ENCODE peak calls at places on chromosomes 12 and 14, in seven cellular contexts. One of them, this sample, is unnamed.

GRCh38 chr12:14833952-14834351 is 9.4 kb downstream of the ART4 start:
- DNase-seq in NCI-H2029 treated with DMSO at 0.1 percent for 48 hours: no peak
- DNase-seq in CD4-positive, alpha-beta T cell: no peak
- DNase-seq in epithelial cell of esophagus: no peak
- DNase-seq in fibroblast of the conjunctiva: no peak
- DNase-seq in H54: no peak
- DNase-seq in stimulated activated CD4-positive, alpha-beta T cell treated with anti-CD3 and anti-CD28 coated beads, Interleukin-15, amount 100 ng/mL, for 24 hours: no peak
- DNase-seq in this sample: no peak

GRCh38 chr12:94100254-94100653 is 48.1 kb upstream of the PLXNC1 start:
- DNase-seq in NCI-H2029 treated with DMSO at 0.1 percent for 48 hours: no peak
- DNase-seq in CD4-positive, alpha-beta T cell: no peak
- DNase-seq in epithelial cell of esophagus: peak; percentile 93
- DNase-seq in fibroblast of the conjunctiva: peak; percentile 31
- DNase-seq in H54: no peak
- DNase-seq in stimulated activated CD4-positive, alpha-beta T cell treated with anti-CD3 and anti-CD28 coated beads, Interleukin-15, amount 100 ng/mL, for 24 hours: peak; percentile 21
- DNase-seq in this sample: no peak

GRCh38 chr14:59359451-59360124 is 105.6 kb downstream of the GPR135 start:
- DNase-seq in NCI-H2029 treated with DMSO at 0.1 percent for 48 hours: peak; percentile 28
- DNase-seq in CD4-positive, alpha-beta T cell: no peak
- DNase-seq in epithelial cell of esophagus: no peak
- DNase-seq in fibroblast of the conjunctiva: no peak
- DNase-seq in H54: no peak
- DNase-seq in stimulated activated CD4-positive, alpha-beta T cell treated with anti-CD3 and anti-CD28 coated beads, Interleukin-15, amount 100 ng/mL, for 24 hours: no peak
- DNase-seq in this sample: no peak

GRCh38 chr14:72610831-72611200 is 283.1 kb downstream of the DPF3 start:
- DNase-seq in NCI-H2029 treated with DMSO at 0.1 percent for 48 hours: no peak
- DNase-seq in CD4-positive, alpha-beta T cell: no peak
- DNase-seq in epithelial cell of esophagus: no peak
- DNase-seq in fibroblast of the conjunctiva: no peak
- DNase-seq in H54: no peak
- DNase-seq in stimulated activated CD4-positive, alpha-beta T cell treated with anti-CD3 and anti-CD28 coated beads, Interleukin-15, amount 100 ng/mL, for 24 hours: no peak
- DNase-seq in this sample: peak; percentile 2

GRCh38 chr14:102825307-102826095 is 48.3 kb downstream of the TRAF3 start:
- DNase-seq in NCI-H2029 treated with DMSO at 0.1 percent for 48 hours: no peak
- DNase-seq in CD4-positive, alpha-beta T cell: no peak
- DNase-seq in epithelial cell of esophagus: no peak
- DNase-seq in fibroblast of the conjunctiva: no peak
- DNase-seq in H54: no peak
- DNase-seq in stimulated activated CD4-positive, alpha-beta T cell treated with anti-CD3 and anti-CD28 coated beads, Interleukin-15, amount 100 ng/mL, for 24 hours: no peak
- DNase-seq in this sample: no peak

GRCh38 chr14:96586921-96587822 is 85.0 kb downstream of the PAPOLA start:
- DNase-seq in NCI-H2029 treated with DMSO at 0.1 percent for 48 hours: no peak
- DNase-seq in CD4-positive, alpha-beta T cell: no peak
- DNase-seq in epithelial cell of esophagus: no peak
- DNase-seq in fibroblast of the conjunctiva: no peak
- DNase-seq in H54: no peak
- DNase-seq in stimulated activated CD4-positive, alpha-beta T cell treated with anti-CD3 and anti-CD28 coated beads, Interleukin-15, amount 100 ng/mL, for 24 hours: no peak
- DNase-seq in this sample: no peak

GRCh38 chr14:24273422-24273998 is 2.1 kb upstream of the RABGGTA start:
- DNase-seq in NCI-H2029 treated with DMSO at 0.1 percent for 48 hours: no peak
- DNase-seq in CD4-positive, alpha-beta T cell: no peak
- DNase-seq in epithelial cell of esophagus: peak; percentile 75
- DNase-seq in fibroblast of the conjunctiva: no peak
- DNase-seq in H54: no peak
- DNase-seq in stimulated activated CD4-positive, alpha-beta T cell treated with anti-CD3 and anti-CD28 coated beads, Interleukin-15, amount 100 ng/mL, for 24 hours: no peak
- DNase-seq in this sample: no peak

GRCh38 chr12:12641650-12642049 is 30.0 kb downstream of the CREBL2 start:
- DNase-seq in NCI-H2029 treated with DMSO at 0.1 percent for 48 hours: no peak
- DNase-seq in CD4-positive, alpha-beta T cell: no peak
- DNase-seq in epithelial cell of esophagus: no peak
- DNase-seq in fibroblast of the conjunctiva: no peak
- DNase-seq in H54: no peak
- DNase-seq in stimulated activated CD4-positive, alpha-beta T cell treated with anti-CD3 and anti-CD28 coated beads, Interleukin-15, amount 100 ng/mL, for 24 hours: no peak
- DNase-seq in this sample: no peak

GRCh38 chr12:128754275-128754674 is 69.5 kb downstream of the SLC15A4 start:
- DNase-seq in NCI-H2029 treated with DMSO at 0.1 percent for 48 hours: no peak
- DNase-seq in CD4-positive, alpha-beta T cell: no peak
- DNase-seq in epithelial cell of esophagus: peak; percentile 26
- DNase-seq in fibroblast of the conjunctiva: no peak
- DNase-seq in H54: no peak
- DNase-seq in stimulated activated CD4-positive, alpha-beta T cell treated with anti-CD3 and anti-CD28 coated beads, Interleukin-15, amount 100 ng/mL, for 24 hours: no peak
- DNase-seq in this sample: no peak

GRCh38 chr14:103393687-103394626 is 8.7 kb downstream of the MARK3 start:
- DNase-seq in NCI-H2029 treated with DMSO at 0.1 percent for 48 hours: no peak
- DNase-seq in CD4-positive, alpha-beta T cell: no peak
- DNase-seq in epithelial cell of esophagus: peak; percentile 41
- DNase-seq in fibroblast of the conjunctiva: no peak
- DNase-seq in H54: no peak
- DNase-seq in stimulated activated CD4-positive, alpha-beta T cell treated with anti-CD3 and anti-CD28 coated beads, Interleukin-15, amount 100 ng/mL, for 24 hours: no peak
- DNase-seq in this sample: no peak

GRCh38 chr12:56628671-56629458 is 1.3 kb downstream of the BAZ2A start:
- DNase-seq in NCI-H2029 treated with DMSO at 0.1 percent for 48 hours: no peak
- DNase-seq in CD4-positive, alpha-beta T cell: peak; percentile 60
- DNase-seq in epithelial cell of esophagus: peak; percentile 39
- DNase-seq in fibroblast of the conjunctiva: no peak
- DNase-seq in H54: no peak
- DNase-seq in stimulated activated CD4-positive, alpha-beta T cell treated with anti-CD3 and anti-CD28 coated beads, Interleukin-15, amount 100 ng/mL, for 24 hours: peak; percentile 78
- DNase-seq in this sample: no peak

GRCh38 chr12:113485330-113485729 is 13.7 kb upstream of the LHX5 start:
- DNase-seq in NCI-H2029 treated with DMSO at 0.1 percent for 48 hours: no peak
- DNase-seq in CD4-positive, alpha-beta T cell: no peak
- DNase-seq in epithelial cell of esophagus: no peak
- DNase-seq in fibroblast of the conjunctiva: no peak
- DNase-seq in H54: no peak
- DNase-seq in stimulated activated CD4-positive, alpha-beta T cell treated with anti-CD3 and anti-CD28 coated beads, Interleukin-15, amount 100 ng/mL, for 24 hours: no peak
- DNase-seq in this sample: no peak

GRCh38 chr12:6271281-6271680 is 39.2 kb upstream of the PLEKHG6 start:
- DNase-seq in NCI-H2029 treated with DMSO at 0.1 percent for 48 hours: no peak
- DNase-seq in CD4-positive, alpha-beta T cell: no peak
- DNase-seq in epithelial cell of esophagus: no peak
- DNase-seq in fibroblast of the conjunctiva: no peak
- DNase-seq in H54: no peak
- DNase-seq in stimulated activated CD4-positive, alpha-beta T cell treated with anti-CD3 and anti-CD28 coated beads, Interleukin-15, amount 100 ng/mL, for 24 hours: no peak
- DNase-seq in this sample: no peak

GRCh38 chr14:31221266-31221665 is 13.7 kb upstream of the HECTD1 start:
- DNase-seq in NCI-H2029 treated with DMSO at 0.1 percent for 48 hours: no peak
- DNase-seq in CD4-positive, alpha-beta T cell: no peak
- DNase-seq in epithelial cell of esophagus: no peak
- DNase-seq in fibroblast of the conjunctiva: no peak
- DNase-seq in H54: no peak
- DNase-seq in stimulated activated CD4-positive, alpha-beta T cell treated with anti-CD3 and anti-CD28 coated beads, Interleukin-15, amount 100 ng/mL, for 24 hours: no peak
- DNase-seq in this sample: no peak

GRCh38 chr14:104715416-104715815 is 8.6 kb upstream of the ADSS1 start:
- DNase-seq in NCI-H2029 treated with DMSO at 0.1 percent for 48 hours: no peak
- DNase-seq in CD4-positive, alpha-beta T cell: no peak
- DNase-seq in epithelial cell of esophagus: no peak
- DNase-seq in fibroblast of the conjunctiva: no peak
- DNase-seq in H54: no peak
- DNase-seq in stimulated activated CD4-positive, alpha-beta T cell treated with anti-CD3 and anti-CD28 coated beads, Interleukin-15, amount 100 ng/mL, for 24 hours: no peak
- DNase-seq in this sample: no peak

GRCh38 chr12:39505025-39505424 is 62.1 kb upstream of the KIF21A start:
- DNase-seq in NCI-H2029 treated with DMSO at 0.1 percent for 48 hours: no peak
- DNase-seq in CD4-positive, alpha-beta T cell: no peak
- DNase-seq in epithelial cell of esophagus: peak; percentile 35
- DNase-seq in fibroblast of the conjunctiva: no peak
- DNase-seq in H54: no peak
- DNase-seq in stimulated activated CD4-positive, alpha-beta T cell treated with anti-CD3 and anti-CD28 coated beads, Interleukin-15, amount 100 ng/mL, for 24 hours: no peak
- DNase-seq in this sample: no peak

GRCh38 chr14:103372552-103373304 is 12.5 kb upstream of the MARK3 start:
- DNase-seq in NCI-H2029 treated with DMSO at 0.1 percent for 48 hours: no peak
- DNase-seq in CD4-positive, alpha-beta T cell: no peak
- DNase-seq in epithelial cell of esophagus: peak; percentile 99
- DNase-seq in fibroblast of the conjunctiva: peak; percentile 60
- DNase-seq in H54: peak; percentile 90
- DNase-seq in stimulated activated CD4-positive, alpha-beta T cell treated with anti-CD3 and anti-CD28 coated beads, Interleukin-15, amount 100 ng/mL, for 24 hours: peak; percentile 34
- DNase-seq in this sample: no peak

GRCh38 chr14:64807588-64807987 is 72.1 kb downstream of the SPTB start:
- DNase-seq in NCI-H2029 treated with DMSO at 0.1 percent for 48 hours: no peak
- DNase-seq in CD4-positive, alpha-beta T cell: no peak
- DNase-seq in epithelial cell of esophagus: no peak
- DNase-seq in fibroblast of the conjunctiva: no peak
- DNase-seq in H54: no peak
- DNase-seq in stimulated activated CD4-positive, alpha-beta T cell treated with anti-CD3 and anti-CD28 coated beads, Interleukin-15, amount 100 ng/mL, for 24 hours: no peak
- DNase-seq in this sample: no peak

GRCh38 chr12:106021516-106021915 is 117.2 kb downstream of the NUAK1 start:
- DNase-seq in NCI-H2029 treated with DMSO at 0.1 percent for 48 hours: no peak
- DNase-seq in CD4-positive, alpha-beta T cell: no peak
- DNase-seq in epithelial cell of esophagus: no peak
- DNase-seq in fibroblast of the conjunctiva: no peak
- DNase-seq in H54: no peak
- DNase-seq in stimulated activated CD4-positive, alpha-beta T cell treated with anti-CD3 and anti-CD28 coated beads, Interleukin-15, amount 100 ng/mL, for 24 hours: no peak
- DNase-seq in this sample: no peak

GRCh38 chr12:2324375-2324774 is 271.6 kb downstream of the CACNA1C start:
- DNase-seq in NCI-H2029 treated with DMSO at 0.1 percent for 48 hours: peak; percentile 92
- DNase-seq in CD4-positive, alpha-beta T cell: no peak
- DNase-seq in epithelial cell of esophagus: no peak
- DNase-seq in fibroblast of the conjunctiva: no peak
- DNase-seq in H54: no peak
- DNase-seq in stimulated activated CD4-positive, alpha-beta T cell treated with anti-CD3 and anti-CD28 coated beads, Interleukin-15, amount 100 ng/mL, for 24 hours: no peak
- DNase-seq in this sample: no peak

GRCh38 chr12:111349748-111350520 is 19.0 kb downstream of the PHETA1 start:
- DNase-seq in NCI-H2029 treated with DMSO at 0.1 percent for 48 hours: no peak
- DNase-seq in CD4-positive, alpha-beta T cell: no peak
- DNase-seq in epithelial cell of esophagus: no peak
- DNase-seq in fibroblast of the conjunctiva: no peak
- DNase-seq in H54: no peak
- DNase-seq in stimulated activated CD4-positive, alpha-beta T cell treated with anti-CD3 and anti-CD28 coated beads, Interleukin-15, amount 100 ng/mL, for 24 hours: no peak
- DNase-seq in this sample: no peak

GRCh38 chr12:82937151-82937550 is 250.4 kb downstream of the TMTC2 start:
- DNase-seq in NCI-H2029 treated with DMSO at 0.1 percent for 48 hours: no peak
- DNase-seq in CD4-positive, alpha-beta T cell: no peak
- DNase-seq in epithelial cell of esophagus: no peak
- DNase-seq in fibroblast of the conjunctiva: no peak
- DNase-seq in H54: no peak
- DNase-seq in stimulated activated CD4-positive, alpha-beta T cell treated with anti-CD3 and anti-CD28 coated beads, Interleukin-15, amount 100 ng/mL, for 24 hours: no peak
- DNase-seq in this sample: no peak

GRCh38 chr12:43277630-43278267 is 274.3 kb downstream of the ADAMTS20 start:
- DNase-seq in NCI-H2029 treated with DMSO at 0.1 percent for 48 hours: no peak
- DNase-seq in CD4-positive, alpha-beta T cell: no peak
- DNase-seq in epithelial cell of esophagus: peak; percentile 90
- DNase-seq in fibroblast of the conjunctiva: no peak
- DNase-seq in H54: no peak
- DNase-seq in stimulated activated CD4-positive, alpha-beta T cell treated with anti-CD3 and anti-CD28 coated beads, Interleukin-15, amount 100 ng/mL, for 24 hours: no peak
- DNase-seq in this sample: no peak

GRCh38 chr12:68727776-68728175 is 18.2 kb upstream of the SLC35E3 start:
- DNase-seq in NCI-H2029 treated with DMSO at 0.1 percent for 48 hours: no peak
- DNase-seq in CD4-positive, alpha-beta T cell: no peak
- DNase-seq in epithelial cell of esophagus: no peak
- DNase-seq in fibroblast of the conjunctiva: no peak
- DNase-seq in H54: no peak
- DNase-seq in stimulated activated CD4-positive, alpha-beta T cell treated with anti-CD3 and anti-CD28 coated beads, Interleukin-15, amount 100 ng/mL, for 24 hours: no peak
- DNase-seq in this sample: no peak

GRCh38 chr12:67271976-67272375 is 2.8 kb downstream of the CAND1 start:
- DNase-seq in NCI-H2029 treated with DMSO at 0.1 percent for 48 hours: no peak
- DNase-seq in CD4-positive, alpha-beta T cell: no peak
- DNase-seq in epithelial cell of esophagus: no peak
- DNase-seq in fibroblast of the conjunctiva: peak; percentile 14
- DNase-seq in H54: no peak
- DNase-seq in stimulated activated CD4-positive, alpha-beta T cell treated with anti-CD3 and anti-CD28 coated beads, Interleukin-15, amount 100 ng/mL, for 24 hours: no peak
- DNase-seq in this sample: no peak

GRCh38 chr12:65741662-65742480 is 82.4 kb upstream of the HMGA2 start:
- DNase-seq in NCI-H2029 treated with DMSO at 0.1 percent for 48 hours: no peak
- DNase-seq in CD4-positive, alpha-beta T cell: no peak
- DNase-seq in epithelial cell of esophagus: peak; percentile 48
- DNase-seq in fibroblast of the conjunctiva: no peak
- DNase-seq in H54: peak; percentile 56
- DNase-seq in stimulated activated CD4-positive, alpha-beta T cell treated with anti-CD3 and anti-CD28 coated beads, Interleukin-15, amount 100 ng/mL, for 24 hours: peak; percentile 35
- DNase-seq in this sample: peak; percentile 61

GRCh38 chr14:59130472-59130871 is 58.0 kb upstream of the DAAM1 start:
- DNase-seq in NCI-H2029 treated with DMSO at 0.1 percent for 48 hours: no peak
- DNase-seq in CD4-positive, alpha-beta T cell: no peak
- DNase-seq in epithelial cell of esophagus: no peak
- DNase-seq in fibroblast of the conjunctiva: no peak
- DNase-seq in H54: no peak
- DNase-seq in stimulated activated CD4-positive, alpha-beta T cell treated with anti-CD3 and anti-CD28 coated beads, Interleukin-15, amount 100 ng/mL, for 24 hours: no peak
- DNase-seq in this sample: no peak

GRCh38 chr12:125454786-125455450 is 389.7 kb downstream of the AACS start:
- DNase-seq in NCI-H2029 treated with DMSO at 0.1 percent for 48 hours: no peak
- DNase-seq in CD4-positive, alpha-beta T cell: no peak
- DNase-seq in epithelial cell of esophagus: no peak
- DNase-seq in fibroblast of the conjunctiva: no peak
- DNase-seq in H54: no peak
- DNase-seq in stimulated activated CD4-positive, alpha-beta T cell treated with anti-CD3 and anti-CD28 coated beads, Interleukin-15, amount 100 ng/mL, for 24 hours: no peak
- DNase-seq in this sample: no peak

GRCh38 chr12:132133952-132134652 is 10.0 kb downstream of the DDX51 start:
- DNase-seq in NCI-H2029 treated with DMSO at 0.1 percent for 48 hours: peak; percentile 6
- DNase-seq in CD4-positive, alpha-beta T cell: no peak
- DNase-seq in epithelial cell of esophagus: no peak
- DNase-seq in fibroblast of the conjunctiva: no peak
- DNase-seq in H54: no peak
- DNase-seq in stimulated activated CD4-positive, alpha-beta T cell treated with anti-CD3 and anti-CD28 coated beads, Interleukin-15, amount 100 ng/mL, for 24 hours: no peak
- DNase-seq in this sample: no peak

GRCh38 chr14:54589076-54589475 is 22.1 kb downstream of the SAMD4A start:
- DNase-seq in NCI-H2029 treated with DMSO at 0.1 percent for 48 hours: no peak
- DNase-seq in CD4-positive, alpha-beta T cell: no peak
- DNase-seq in epithelial cell of esophagus: peak; percentile 49
- DNase-seq in fibroblast of the conjunctiva: no peak
- DNase-seq in H54: no peak
- DNase-seq in stimulated activated CD4-positive, alpha-beta T cell treated with anti-CD3 and anti-CD28 coated beads, Interleukin-15, amount 100 ng/mL, for 24 hours: no peak
- DNase-seq in this sample: no peak

GRCh38 chr12:110015132-110015531 is 15.9 kb downstream of the ANKRD13A start:
- DNase-seq in NCI-H2029 treated with DMSO at 0.1 percent for 48 hours: no peak
- DNase-seq in CD4-positive, alpha-beta T cell: no peak
- DNase-seq in epithelial cell of esophagus: no peak
- DNase-seq in fibroblast of the conjunctiva: no peak
- DNase-seq in H54: no peak
- DNase-seq in stimulated activated CD4-positive, alpha-beta T cell treated with anti-CD3 and anti-CD28 coated beads, Interleukin-15, amount 100 ng/mL, for 24 hours: no peak
- DNase-seq in this sample: no peak

GRCh38 chr12:1907652-1908611 is 10.5 kb downstream of the CACNA2D4 start:
- DNase-seq in NCI-H2029 treated with DMSO at 0.1 percent for 48 hours: peak; percentile 17
- DNase-seq in CD4-positive, alpha-beta T cell: no peak
- DNase-seq in epithelial cell of esophagus: peak; percentile 7
- DNase-seq in fibroblast of the conjunctiva: no peak
- DNase-seq in H54: no peak
- DNase-seq in stimulated activated CD4-positive, alpha-beta T cell treated with anti-CD3 and anti-CD28 coated beads, Interleukin-15, amount 100 ng/mL, for 24 hours: peak; percentile 48
- DNase-seq in this sample: peak; percentile 10

GRCh38 chr12:46386360-46386867 is 13.8 kb upstream of the SLC38A2 start:
- DNase-seq in NCI-H2029 treated with DMSO at 0.1 percent for 48 hours: no peak
- DNase-seq in CD4-positive, alpha-beta T cell: no peak
- DNase-seq in epithelial cell of esophagus: peak; percentile 88
- DNase-seq in fibroblast of the conjunctiva: peak; percentile 96
- DNase-seq in H54: no peak
- DNase-seq in stimulated activated CD4-positive, alpha-beta T cell treated with anti-CD3 and anti-CD28 coated beads, Interleukin-15, amount 100 ng/mL, for 24 hours: no peak
- DNase-seq in this sample: no peak

GRCh38 chr14:53807580-53807979 is 149.0 kb downstream of the BMP4 start:
- DNase-seq in NCI-H2029 treated with DMSO at 0.1 percent for 48 hours: no peak
- DNase-seq in CD4-positive, alpha-beta T cell: no peak
- DNase-seq in epithelial cell of esophagus: no peak
- DNase-seq in fibroblast of the conjunctiva: no peak
- DNase-seq in H54: no peak
- DNase-seq in stimulated activated CD4-positive, alpha-beta T cell treated with anti-CD3 and anti-CD28 coated beads, Interleukin-15, amount 100 ng/mL, for 24 hours: no peak
- DNase-seq in this sample: no peak

This sample was measured in progenitor cell of endocrine pancreas.